ENCODE peak calls at places on chromosomes 16 and 17, in six cellular contexts. Z is lower lobe of right lung; W is CD4-positive, CD25-positive, alpha-beta regulatory T cell; H is left lung; G is CD4-positive, alpha-beta T cell; B is pancreas. I is an unnamed sample.

GRCh38 chr17:36869856-36870617 is 67.2 kb upstream of the LHX1 start:
- ATAC-seq in Z (no peak), W (no peak), H (no peak), G (no peak), B (no peak), I (no peak)

GRCh38 chr17:41917192-41917591 is 1.6 kb downstream of the ACLY start:
- ATAC-seq in Z (no peak), W (no peak), H (no peak), G (no peak), B (peak; percentile 32), I (no peak)

GRCh38 chr17:64092111-64092510 is 37.8 kb downstream of the ERN1 start:
- ATAC-seq in Z (peak; percentile 60), W (no peak), H (no peak), G (no peak), B (no peak), I (no peak)

GRCh38 chr17:78563189-78564145 is 13.7 kb downstream of the DNAH17 start:
- ATAC-seq in Z (no peak), W (no peak), H (peak; percentile 22), G (no peak), B (no peak), I (peak; percentile 59)

GRCh38 chr17:64262125-64262421 is 987 bp downstream of the TEX2 start:
- ATAC-seq in Z (no peak), W (no peak), H (peak; percentile 2), G (peak; percentile 4), B (peak; percentile 6), I (no peak)

GRCh38 chr16:25031132-25031440 is 15.9 kb upstream of the ARHGAP17 start:
- ATAC-seq in Z (no peak), W (no peak), H (no peak), G (no peak), B (peak; percentile 11), I (no peak)

GRCh38 chr16:24035127-24035842 is 199.5 kb downstream of the PRKCB start:
- ATAC-seq in Z (peak; percentile 47), W (peak; percentile 78), H (no peak), G (peak; percentile 73), B (no peak), I (no peak)

GRCh38 chr16:18800674-18801196 is 614 bp downstream of the ARL6IP1 start:
- ATAC-seq in Z (peak; percentile 61), W (no peak), H (peak; percentile 41), G (no peak), B (peak; percentile 12), I (no peak)

GRCh38 chr16:78291642-78292041 is 192.2 kb downstream of the WWOX start:
- ATAC-seq in Z (no peak), W (no peak), H (peak; percentile 32), G (no peak), B (no peak), I (no peak)

GRCh38 chr16:87939562-87940423 is 3.5 kb upstream of the CA5A start:
- ATAC-seq in Z (no peak), W (no peak), H (no peak), G (no peak), B (no peak), I (no peak)

GRCh38 chr17:37239690-37240344 is 136.0 kb upstream of the C17orf78 start:
- ATAC-seq in Z (no peak), W (no peak), H (peak; percentile 79), G (no peak), B (peak; percentile 28), I (no peak)

GRCh38 chr16:11009027-11009755 is 64.8 kb downstream of the CLEC16A start:
- ATAC-seq in Z (no peak), W (no peak), H (no peak), G (no peak), B (no peak), I (no peak)

GRCh38 chr16:79013004-79013403 is 587.5 kb downstream of the MAF start:
- ATAC-seq in Z (no peak), W (no peak), H (no peak), G (no peak), B (no peak), I (no peak)

GRCh38 chr16:57355898-57356414 is 2.6 kb upstream of the CCL22 start:
- ATAC-seq in Z (no peak), W (no peak), H (no peak), G (no peak), B (no peak), I (no peak)

GRCh38 chr17:2906907-2907306 is 110.7 kb downstream of the RAP1GAP2 start:
- ATAC-seq in Z (no peak), W (no peak), H (no peak), G (no peak), B (no peak), I (no peak)

GRCh38 chr17:68792042-68792685 is 163.0 kb downstream of the ABCA8 start:
- ATAC-seq in Z (no peak), W (no peak), H (no peak), G (no peak), B (no peak), I (peak; percentile 63)

GRCh38 chr16:48526058-48526957 is 83.7 kb downstream of the N4BP1 start:
- ATAC-seq in Z (peak; percentile 44), W (peak; percentile 40), H (peak; percentile 81), G (no peak), B (peak; percentile 73), I (no peak)

GRCh38 chr16:57479422-57480126 is 6.7 kb downstream of the DOK4 start:
- ATAC-seq in Z (no peak), W (no peak), H (peak; percentile 12), G (no peak), B (peak; percentile 25), I (peak; percentile 47)

GRCh38 chr16:87389245-87389644 is 2.9 kb upstream of the MAP1LC3B start:
- ATAC-seq in Z (no peak), W (no peak), H (no peak), G (no peak), B (no peak), I (no peak)

GRCh38 chr17:50110591-50111349 is 15.6 kb downstream of the PDK2 start:
- ATAC-seq in Z (no peak), W (no peak), H (no peak), G (no peak), B (peak; percentile 62), I (peak; percentile 2)

GRCh38 chr16:50547340-50547865 is 793 bp upstream of the NKD1 start:
- ATAC-seq in Z (peak; percentile 69), W (peak; percentile 75), H (peak; percentile 59), G (peak; percentile 58), B (peak; percentile 67), I (peak; percentile 37)

GRCh38 chr17:77516902-77517301 is 376.1 kb downstream of the SEC14L1 start:
- ATAC-seq in Z (no peak), W (peak; percentile 58), H (no peak), G (peak; percentile 51), B (no peak), I (no peak)

GRCh38 chr17:57097832-57098421 is 12.9 kb downstream of the AKAP1 start:
- ATAC-seq in Z (no peak), W (no peak), H (peak; percentile 35), G (no peak), B (peak; percentile 59), I (peak; percentile 55)

GRCh38 chr17:1730345-1731193 is 6.1 kb downstream of the WDR81 start:
- ATAC-seq in Z (peak; percentile 78), W (no peak), H (peak; percentile 75), G (no peak), B (no peak), I (peak; percentile 82)

GRCh38 chr16:11880047-11880446 is 28.7 kb upstream of the RSL1D1 start:
- ATAC-seq in Z (peak; percentile 58), W (no peak), H (peak; percentile 21), G (peak; percentile 43), B (no peak), I (no peak)

GRCh38 chr17:52762147-52762793 is 603.8 kb upstream of the CA10 start:
- ATAC-seq in Z (no peak), W (no peak), H (no peak), G (no peak), B (no peak), I (no peak)

GRCh38 chr16:87681990-87682570 is 79.8 kb downstream of the JPH3 start:
- ATAC-seq in Z (no peak), W (peak; percentile 21), H (peak; percentile 62), G (no peak), B (no peak), I (no peak)

DNA sequence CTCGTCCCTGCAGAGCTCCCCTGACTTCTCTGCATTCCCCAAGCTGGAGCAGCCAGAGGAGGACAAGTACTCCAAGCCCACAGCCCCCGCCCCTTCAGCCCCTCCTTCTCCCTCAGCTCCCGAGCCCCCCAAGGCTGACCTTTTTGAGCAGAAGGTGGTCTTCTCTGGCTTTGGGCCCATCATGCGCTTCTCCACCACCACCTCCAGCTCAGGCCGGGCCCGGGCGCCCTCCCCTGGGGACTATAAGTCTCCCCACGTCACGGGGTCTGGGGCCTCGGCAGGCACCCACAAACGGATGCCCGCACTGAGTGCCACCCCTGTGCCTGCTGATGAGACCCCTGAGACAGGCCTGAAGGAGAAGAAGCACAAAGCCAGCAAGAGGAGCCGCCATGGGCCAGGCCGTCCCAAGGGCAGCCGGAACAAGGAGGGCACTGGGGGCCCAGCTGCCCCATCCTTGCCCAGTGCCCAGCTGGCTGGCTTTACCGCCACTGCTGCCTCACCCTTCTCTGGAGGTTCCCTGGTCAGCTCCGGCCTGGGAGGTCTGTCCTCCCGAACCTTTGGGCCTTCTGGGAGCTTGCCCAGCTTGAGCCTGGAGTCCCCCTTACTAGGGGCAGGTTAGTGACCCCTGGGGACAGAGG is 11.4 kb downstream of the MLLT6 start:
- ATAC-seq in Z (no peak), W (no peak), H (no peak), G (no peak), B (no peak), I (no peak)
- H3K27ac ChIP-seq in Z (no peak overlapping the region), W (no peak overlapping the region), H (no peak overlapping the region), G (no peak overlapping the region), B (no peak overlapping the region), I (no peak overlapping the region)

GRCh38 chr17:82679586-82680465 is 18.7 kb downstream of the RAB40B start:
- ATAC-seq in Z (peak; percentile 25), W (no peak), H (no peak), G (no peak), B (no peak), I (no peak)
- H3K27ac ChIP-seq in Z (no peak overlapping the region), W (no peak overlapping the region), H (no peak overlapping the region), G (no peak overlapping the region), B (no peak overlapping the region), I (no peak overlapping the region)

DNA sequence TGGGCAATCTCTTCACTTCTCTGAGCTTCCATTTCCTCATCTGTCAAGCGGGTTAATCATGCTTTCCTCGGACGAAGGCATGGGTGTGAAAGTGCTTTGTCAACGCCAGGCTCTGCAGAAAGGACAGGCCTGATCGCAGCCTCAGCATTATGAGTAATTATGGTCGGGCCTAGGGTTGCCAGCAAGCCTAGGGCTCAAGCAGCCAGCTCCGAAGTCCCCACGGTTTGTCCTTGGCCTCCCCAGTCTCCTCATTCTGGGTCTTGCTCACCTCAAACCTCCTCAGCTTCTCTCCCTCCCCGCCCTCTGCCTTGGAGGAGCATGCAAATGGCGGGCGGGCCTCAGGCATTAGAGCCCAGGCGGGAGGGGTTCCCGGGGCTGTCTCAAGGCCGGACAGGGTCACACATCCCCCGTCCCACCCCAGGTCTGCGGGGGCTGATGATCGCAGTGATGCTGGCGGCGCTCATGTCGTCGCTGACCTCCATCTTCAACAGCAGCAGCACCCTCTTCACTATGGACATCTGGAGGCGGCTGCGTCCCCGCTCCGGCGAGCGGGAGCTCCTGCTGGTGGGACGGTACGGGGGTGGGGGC is 10.2 kb upstream of the FAM83G start:
- ATAC-seq in Z (no peak), W (no peak), H (no peak), G (no peak), B (no peak), I (no peak)
- H3K27ac ChIP-seq in Z (no peak overlapping the region), W (no peak overlapping the region), H (no peak overlapping the region), G (no peak overlapping the region), B (no peak overlapping the region), I (no peak overlapping the region)

DNA sequence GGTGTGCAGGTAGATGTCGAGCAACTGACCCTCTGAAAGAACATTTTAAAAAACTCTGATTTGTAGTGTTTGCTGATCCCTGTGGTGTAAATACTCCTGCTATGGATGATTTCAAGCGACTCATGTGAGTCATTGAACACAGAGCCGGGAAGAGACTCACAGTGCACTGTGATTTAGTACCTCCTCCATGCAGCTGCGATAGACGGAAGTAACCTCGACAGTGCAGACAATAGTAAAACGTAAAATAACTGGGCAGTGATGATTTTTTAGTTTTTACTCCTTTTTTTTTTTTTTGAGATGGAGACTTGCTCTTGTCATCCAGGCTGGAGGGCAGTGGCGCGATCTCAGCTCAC is 8.7 kb downstream of the TBX21 start:
- ATAC-seq in Z (no peak), W (no peak), H (no peak), G (peak; percentile 64), B (no peak), I (no peak)
- H3K27ac ChIP-seq in Z (no peak overlapping the region), W (no peak overlapping the region), H (no peak overlapping the region), G (no peak overlapping the region), B (no peak overlapping the region), I (no peak overlapping the region)

I was measured in gastroesophageal sphincter.